ENCODE peak calls at places on chromosomes 4 and X, in nine cellular contexts. E is neural progenitor cell, V is neural crest cell, B is OCI-LY7, G is epithelial cell of esophagus, L is lung, Q is lower leg skin, M is testis, C is chondrocyte. P is an unnamed sample.

GRCh38 chrX:136936183-136936549 is 55.6 kb upstream of the RBMX start:
- DNase-seq in B (no peak), M (no peak), L (no peak), C (no peak), G (no peak), Q (no peak), E (no peak), V (no peak), P (no peak)

GRCh38 chrX:69523314-69523713 is 19.2 kb downstream of the NALF2 start:
- DNase-seq in G (no peak), Q (peak), V (no peak), C (no peak), M (no peak), E (no peak), L (no peak), B (no peak), P (no peak)

GRCh38 chr4:142367326-142368188 is 478.5 kb downstream of the INPP4B start:
- DNase-seq in L (no peak), Q (no peak), M (no peak), B (no peak), E (no peak), V (no peak), C (no peak), G (no peak), P (no peak)

GRCh38 chrX:110210417-110211139 is 107.3 kb downstream of the AMMECR1 start:
- DNase-seq in E (no peak), L (no peak), G (peak), B (no peak), Q (no peak), V (no peak), C (no peak), M (no peak), P (no peak)

GRCh38 chr4:24644983-24645764 is 60.8 kb upstream of the DHX15 start:
- DNase-seq in G (peak), Q (no peak), M (no peak), C (no peak), L (no peak), V (no peak), E (no peak), B (no peak), P (no peak)

GRCh38 chr4:154124539-154125255 is 335.8 kb upstream of the SFRP2 start:
- DNase-seq in Q (no peak), E (no peak), L (no peak), V (no peak), M (no peak), G (peak), C (no peak), B (no peak), P (no peak)

GRCh38 chr4:165398570-165398969 is 19.8 kb downstream of the CPE start:
- DNase-seq in V (peak), Q (no peak), M (no peak), L (no peak), G (peak), C (no peak), B (peak), E (peak), P (no peak)

GRCh38 chr4:42345962-42346544 is 51.2 kb upstream of the SHISA3 start:
- DNase-seq in L (no peak), Q (no peak), V (no peak), E (no peak), G (no peak), C (peak), B (no peak), M (no peak), P (no peak)

GRCh38 chrX:1164322-1165288 is 47.8 kb downstream of the CRLF2 start:
- DNase-seq in L (no peak), B (peak), G (no peak), M (no peak), V (peak), C (no peak), Q (peak), E (peak), P (no peak)

GRCh38 chr4:107449611-107450369 is 270.2 kb downstream of the PAPSS1 start:
- DNase-seq in V (no peak), G (no peak), Q (no peak), E (no peak), L (no peak), B (no peak), M (no peak), C (no peak), P (no peak)

DNA sequence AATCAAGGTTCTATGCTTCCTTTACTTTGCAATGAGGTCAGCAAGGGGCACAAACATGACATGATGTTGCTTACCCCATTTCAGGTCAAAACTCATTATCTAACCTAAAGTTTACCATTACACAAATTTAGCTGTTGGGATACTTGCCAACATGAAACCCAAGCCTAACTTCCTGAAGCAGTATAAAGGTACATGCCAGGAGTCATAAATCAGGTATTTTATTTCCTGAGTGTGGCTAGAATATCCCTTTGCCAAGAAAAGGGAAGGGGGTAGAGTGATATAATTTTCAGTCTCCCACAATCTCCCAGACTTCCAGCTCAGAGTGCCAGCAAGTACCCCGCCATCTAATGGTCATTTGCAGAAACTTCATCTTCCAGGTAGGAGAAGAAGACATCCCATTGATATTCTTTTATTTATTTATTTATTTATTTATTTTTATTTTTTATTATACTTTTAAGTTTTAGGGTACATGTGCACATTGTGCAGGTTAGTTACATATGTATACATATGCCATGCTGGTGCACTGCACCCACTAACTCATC is 136.6 kb downstream of the NEXMIF start:
- DNase-seq in C (no peak), L (no peak), M (no peak), G (peak), E (no peak), B (no peak), V (no peak), Q (no peak), P (no peak)
- TF ChIP-seq CTCF in C (no peak), L (no peak), M (no peak), G (no peak), E (peak), B (peak), V (peak), Q (no peak), P (peak)

GRCh38 chrX:38799995-38800394 is 1.3 kb upstream of the MID1IP1 start:
- DNase-seq in C (no peak), Q (no peak), L (no peak), G (no peak), B (peak), M (peak), V (no peak), E (no peak), P (no peak)
- TF ChIP-seq CTCF in C (peak), Q (no peak), L (no peak), G (no peak), B (peak), M (no peak), V (no peak), E (no peak), P (no peak)

GRCh38 chr4:129362685-129363274 is 266.8 kb downstream of the C4orf33 start:
- DNase-seq in M (peak), Q (no peak), C (no peak), V (peak), B (peak), E (peak), L (no peak), G (peak), P (peak)
- TF ChIP-seq CTCF in M (peak), Q (no peak), C (peak), V (peak), B (peak), E (peak), L (peak), G (peak), P (peak)

GRCh38 chrX:155218777-155219176 is 2.5 kb downstream of the VBP1 start:
- DNase-seq in M (no peak), C (no peak), G (no peak), B (no peak), Q (no peak), L (no peak), V (no peak), E (no peak), P (no peak)

GRCh38 chrX:155215443-155216178 is 649 bp upstream of the VBP1 start:
- DNase-seq in E (no peak), Q (no peak), G (no peak), M (no peak), C (no peak), L (no peak), V (no peak), B (no peak), P (no peak)

GRCh38 chrX:155216179-155216939 is at the start of gene VBP1:
- DNase-seq in M (peak), B (peak), G (peak), C (peak), Q (peak), L (peak), E (peak), V (peak), P (peak)

GRCh38 chrX:155213731-155214130 is 2.5 kb upstream of the VBP1 start:
- DNase-seq in L (no peak), G (no peak), C (no peak), M (no peak), Q (no peak), B (no peak), E (no peak), V (no peak), P (no peak)

GRCh38 chrX:155216940-155217450 is 735 bp downstream of the VBP1 start:
- DNase-seq in C (no peak), V (no peak), M (peak), B (peak), L (no peak), G (no peak), Q (no peak), E (peak), P (no peak)
- TF ChIP-seq CTCF in C (peak), V (no peak), M (no peak), B (no peak), L (no peak), G (no peak), Q (no peak), E (no peak), P (no peak)

GRCh38 chr4:78862314-78862737 is 76.9 kb downstream of the PAQR3 start:
- DNase-seq in V (no peak), C (no peak), L (no peak), M (no peak), B (no peak), G (no peak), E (no peak), Q (no peak), P (no peak)

GRCh38 chr4:78865451-78865850 is 73.8 kb downstream of the PAQR3 start:
- DNase-seq in Q (no peak), L (no peak), V (no peak), G (no peak), M (no peak), C (no peak), B (no peak), E (no peak), P (no peak)

GRCh38 chr4:78863254-78863869 is 75.9 kb downstream of the PAQR3 start:
- DNase-seq in C (no peak), V (no peak), B (no peak), Q (no peak), G (no peak), L (no peak), E (no peak), M (no peak), P (no peak)

GRCh38 chr4:78864405-78865024 is 74.7 kb downstream of the PAQR3 start:
- DNase-seq in L (no peak), E (peak), Q (no peak), B (peak), C (no peak), V (no peak), G (peak), M (no peak), P (no peak)

GRCh38 chr4:78863991-78864390 is 75.2 kb downstream of the PAQR3 start:
- DNase-seq in L (no peak), G (no peak), M (no peak), C (no peak), V (no peak), B (no peak), E (no peak), Q (no peak), P (no peak)
- TF ChIP-seq CTCF in L (no peak), G (no peak), M (no peak), C (no peak), V (no peak), B (no peak), E (no peak), Q (no peak), P (no peak)

GRCh38 chr4:46886711-46887110 is 22.3 kb downstream of the COX7B2 start:
- DNase-seq in C (no peak), L (no peak), E (no peak), Q (no peak), G (peak), M (no peak), B (no peak), V (no peak), P (no peak)
- TF ChIP-seq CTCF in C (peak), L (no peak), E (peak), Q (no peak), G (peak), M (no peak), B (peak), V (peak), P (peak)